ENCODE peak calls at places on chromosomes 3 and 15, in five cellular contexts. One of them, this sample, is unnamed. For H3K4me1, the result is how much of the 10 kb centered on the place peaks cover.

GRCh38 chr3:197801801-197802504 is 10.9 kb downstream of the LRCH3 start:
- DNase-seq in colonic mucosa: no peak
- DNase-seq in prostate gland: no peak
- DNase-seq in A549: peak
- DNase-seq in heart left ventricle: no peak
- DNase-seq in this sample: no peak

GRCh38 chr15:61828860-61829513 is 231.3 kb downstream of the VPS13C start:
- DNase-seq in colonic mucosa: no peak
- DNase-seq in prostate gland: no peak
- DNase-seq in A549: no peak
- DNase-seq in heart left ventricle: no peak
- DNase-seq in this sample: no peak

GRCh38 chr3:514206-514605 is 317.6 kb downstream of the CHL1 start:
- DNase-seq in colonic mucosa: no peak
- DNase-seq in prostate gland: no peak
- DNase-seq in A549: no peak
- DNase-seq in heart left ventricle: no peak
- DNase-seq in this sample: no peak

GRCh38 chr3:43699864-43700263 is 9.1 kb downstream of the ABHD5 start:
- DNase-seq in colonic mucosa: no peak
- DNase-seq in prostate gland: no peak
- DNase-seq in A549: peak
- DNase-seq in heart left ventricle: no peak
- DNase-seq in this sample: no peak

GRCh38 chr15:38028869-38029268 is 94.4 kb downstream of the TMCO5A start:
- DNase-seq in colonic mucosa: no peak
- DNase-seq in prostate gland: no peak
- DNase-seq in A549: no peak
- DNase-seq in heart left ventricle: no peak
- DNase-seq in this sample: no peak

GRCh38 chr15:75073197-75073596 is 49.8 kb downstream of the PPCDC start:
- DNase-seq in colonic mucosa: no peak
- DNase-seq in prostate gland: no peak
- DNase-seq in A549: no peak
- DNase-seq in heart left ventricle: no peak
- DNase-seq in this sample: peak

GRCh38 chr3:49406571-49407565 is 4.9 kb downstream of the RHOA start:
- DNase-seq in colonic mucosa: no peak
- DNase-seq in prostate gland: no peak
- DNase-seq in A549: no peak
- DNase-seq in heart left ventricle: no peak
- DNase-seq in this sample: no peak

GRCh38 chr15:70375006-70375409 is 277.3 kb upstream of the TLE3 start:
- DNase-seq in colonic mucosa: no peak
- DNase-seq in prostate gland: peak
- DNase-seq in A549: peak
- DNase-seq in heart left ventricle: no peak
- DNase-seq in this sample: no peak

GRCh38 chr3:35639251-35640185 is at the start of gene ARPP21:
- DNase-seq in colonic mucosa: no peak
- DNase-seq in prostate gland: no peak
- DNase-seq in A549: peak
- DNase-seq in heart left ventricle: peak
- DNase-seq in this sample: no peak

GRCh38 chr3:10729439-10729838 is 86.6 kb upstream of the SLC6A11 start:
- DNase-seq in colonic mucosa: no peak
- DNase-seq in prostate gland: no peak
- DNase-seq in A549: no peak
- DNase-seq in heart left ventricle: no peak
- DNase-seq in this sample: no peak

GRCh38 chr3:106748471-106748870 is 628.8 kb upstream of the CCDC54 start:
- DNase-seq in colonic mucosa: no peak
- DNase-seq in prostate gland: no peak
- DNase-seq in A549: no peak
- DNase-seq in heart left ventricle: no peak
- DNase-seq in this sample: no peak

GRCh38 chr3:45204136-45204535 is 22.0 kb downstream of the TMEM158 start:
- DNase-seq in colonic mucosa: no peak
- DNase-seq in prostate gland: no peak
- DNase-seq in A549: peak
- DNase-seq in heart left ventricle: no peak
- DNase-seq in this sample: no peak

DNA sequence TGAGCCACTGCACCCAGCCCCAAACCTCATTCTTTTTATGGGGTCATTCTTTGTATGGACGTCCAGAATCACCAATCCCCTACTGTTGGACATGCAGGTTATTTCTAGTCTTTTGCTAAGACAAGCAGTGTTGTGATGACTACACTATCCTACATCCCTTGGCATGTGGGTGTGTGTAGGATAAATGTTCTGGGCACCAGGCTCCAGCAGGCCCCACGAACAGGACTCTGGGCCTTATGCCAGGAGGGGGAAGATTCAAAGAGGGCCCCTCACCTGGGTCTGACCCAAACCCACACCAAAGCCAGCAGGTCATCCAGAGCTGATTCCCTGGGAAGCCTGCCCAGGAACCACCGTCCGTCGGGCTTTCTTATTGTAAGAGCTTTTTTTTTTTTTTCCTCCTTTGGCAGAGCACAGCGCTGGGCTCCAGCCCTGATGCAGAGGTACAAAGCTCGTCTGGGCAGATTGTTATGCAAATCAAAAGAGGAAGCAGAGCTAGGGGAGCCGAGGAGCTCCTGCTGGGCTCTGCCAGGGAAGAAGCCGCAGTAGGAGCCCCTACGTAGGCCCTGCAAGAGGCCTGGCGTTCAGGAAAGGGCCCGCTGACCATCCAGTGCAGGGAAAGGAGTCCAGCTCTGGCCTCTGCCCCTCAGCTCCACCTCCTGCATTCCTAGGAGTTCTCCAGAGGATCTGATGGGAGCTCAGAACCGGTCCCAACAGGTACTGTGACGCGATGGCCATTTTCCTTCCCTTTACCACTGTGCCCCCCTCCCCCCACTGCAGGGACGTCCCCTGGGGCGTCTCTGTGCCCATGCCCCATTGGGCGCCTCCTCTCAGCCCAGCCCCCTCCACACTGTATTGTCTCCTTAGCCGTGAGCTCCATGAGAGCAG is 29.0 kb upstream of the FURIN start:
- DNase-seq in colonic mucosa: peak
- DNase-seq in prostate gland: peak
- DNase-seq in A549: no peak
- DNase-seq in heart left ventricle: no peak
- DNase-seq in this sample: peak
- H3K4me3 ChIP-seq in colonic mucosa: peak
- H3K4me3 ChIP-seq in prostate gland: peak
- H3K4me3 ChIP-seq in A549: no peak
- H3K4me3 ChIP-seq in heart left ventricle: no peak
- H3K4me3 ChIP-seq in this sample: no peak

DNA sequence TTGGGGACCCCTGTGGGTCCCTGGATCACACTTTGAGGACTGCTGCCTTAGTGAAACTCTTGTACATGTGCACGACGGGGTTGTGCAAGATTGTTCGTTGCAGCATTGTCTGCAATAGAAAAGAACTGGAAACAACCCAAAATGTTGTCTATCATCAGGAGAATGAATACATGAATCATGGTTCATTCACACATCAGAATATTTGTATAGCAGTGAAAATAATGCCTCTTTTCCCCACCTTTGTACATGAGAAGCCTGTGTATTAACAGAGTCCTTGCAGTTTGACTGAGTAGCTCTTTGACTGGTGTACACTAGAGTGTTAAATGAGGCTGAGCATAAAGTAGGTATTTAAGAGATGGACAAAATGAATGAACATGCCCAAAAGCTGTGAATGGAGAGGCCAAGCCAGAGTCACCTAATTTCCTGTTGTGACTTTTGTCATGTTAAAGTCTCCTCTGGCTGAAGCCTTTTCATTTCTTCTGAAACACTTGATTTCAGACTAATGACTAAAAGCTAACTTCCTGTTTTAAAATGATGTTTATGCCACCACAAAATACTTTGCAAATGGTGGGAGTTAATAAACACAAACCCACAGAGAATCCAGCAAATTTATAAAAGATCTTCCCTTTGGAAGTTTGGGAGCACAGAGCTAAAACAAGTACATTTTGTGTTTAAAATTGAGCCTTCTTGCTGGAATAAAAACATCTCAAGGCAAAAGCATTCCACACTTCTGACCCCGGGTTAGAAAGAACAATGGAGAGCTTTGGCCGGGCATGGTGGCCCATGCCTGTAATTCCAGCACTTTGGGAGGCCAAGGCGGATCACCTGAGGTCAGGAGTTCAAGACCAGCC is 20.6 kb upstream of the USP3 start:
- DNase-seq in colonic mucosa: no peak
- DNase-seq in prostate gland: no peak
- DNase-seq in A549: peak
- DNase-seq in heart left ventricle: no peak
- DNase-seq in this sample: no peak
- H3K4me1 ChIP-seq in colonic mucosa: under half
- H3K4me1 ChIP-seq in prostate gland: under half
- H3K4me1 ChIP-seq in A549: half or more
- H3K4me1 ChIP-seq in heart left ventricle: under half
- H3K4me1 ChIP-seq in this sample: under half

GRCh38 chr15:39936681-39937080 is 2.8 kb downstream of the EIF2AK4 start:
- DNase-seq in colonic mucosa: no peak
- DNase-seq in prostate gland: no peak
- DNase-seq in A549: no peak
- DNase-seq in heart left ventricle: no peak
- DNase-seq in this sample: no peak
- H3K4me3 ChIP-seq in colonic mucosa: no peak
- H3K4me3 ChIP-seq in prostate gland: no peak
- H3K4me3 ChIP-seq in A549: no peak
- H3K4me3 ChIP-seq in heart left ventricle: no peak
- H3K4me3 ChIP-seq in this sample: no peak

GRCh38 chr15:73956276-73957086 is 30.2 kb downstream of the LOXL1 start:
- DNase-seq in colonic mucosa: no peak
- DNase-seq in prostate gland: no peak
- DNase-seq in A549: peak
- DNase-seq in heart left ventricle: peak
- DNase-seq in this sample: no peak

GRCh38 chr15:73957785-73958184 is 31.5 kb downstream of the LOXL1 start:
- DNase-seq in colonic mucosa: no peak
- DNase-seq in prostate gland: no peak
- DNase-seq in A549: no peak
- DNase-seq in heart left ventricle: no peak
- DNase-seq in this sample: no peak

GRCh38 chr15:73957276-73957675 is 31.0 kb downstream of the LOXL1 start:
- DNase-seq in colonic mucosa: no peak
- DNase-seq in prostate gland: no peak
- DNase-seq in A549: no peak
- DNase-seq in heart left ventricle: no peak
- DNase-seq in this sample: no peak

GRCh38 chr15:73959801-73960200 is 32.3 kb downstream of the STOML1 start:
- DNase-seq in colonic mucosa: no peak
- DNase-seq in prostate gland: no peak
- DNase-seq in A549: no peak
- DNase-seq in heart left ventricle: no peak
- DNase-seq in this sample: no peak

DNA sequence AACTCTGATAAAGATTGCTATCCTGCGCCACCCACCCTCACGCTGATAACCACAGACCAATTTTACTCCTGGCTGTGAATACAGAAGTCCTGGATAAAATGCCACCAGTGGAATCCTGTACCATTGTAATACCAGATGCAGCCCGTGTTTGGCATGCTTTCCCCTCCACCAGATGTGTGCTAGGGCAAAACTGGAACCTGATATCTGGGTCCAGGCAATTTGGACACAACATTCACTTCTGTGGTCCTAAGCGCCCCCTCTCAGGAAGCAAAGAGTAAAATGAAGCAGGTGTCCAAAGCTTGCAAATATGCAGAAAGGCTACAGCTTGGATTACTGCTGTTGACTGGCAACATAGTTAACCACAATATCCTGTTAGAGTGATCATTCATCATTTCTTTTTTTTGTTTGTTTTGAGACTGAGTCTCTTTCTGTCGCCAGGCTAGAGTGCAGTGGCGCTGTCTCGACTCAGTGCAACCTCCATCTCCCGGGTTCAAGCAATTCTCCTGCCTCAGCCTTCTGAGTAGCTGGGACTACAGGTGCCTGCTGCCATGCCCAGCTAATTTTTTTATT is 32.8 kb downstream of the LOXL1 start:
- DNase-seq in colonic mucosa: no peak
- DNase-seq in prostate gland: no peak
- DNase-seq in A549: no peak
- DNase-seq in heart left ventricle: no peak
- DNase-seq in this sample: no peak
- H3K4me1 ChIP-seq in colonic mucosa: under half
- H3K4me1 ChIP-seq in prostate gland: under half
- H3K4me1 ChIP-seq in A549: under half
- H3K4me1 ChIP-seq in heart left ventricle: under half
- H3K4me1 ChIP-seq in this sample: under half

DNA sequence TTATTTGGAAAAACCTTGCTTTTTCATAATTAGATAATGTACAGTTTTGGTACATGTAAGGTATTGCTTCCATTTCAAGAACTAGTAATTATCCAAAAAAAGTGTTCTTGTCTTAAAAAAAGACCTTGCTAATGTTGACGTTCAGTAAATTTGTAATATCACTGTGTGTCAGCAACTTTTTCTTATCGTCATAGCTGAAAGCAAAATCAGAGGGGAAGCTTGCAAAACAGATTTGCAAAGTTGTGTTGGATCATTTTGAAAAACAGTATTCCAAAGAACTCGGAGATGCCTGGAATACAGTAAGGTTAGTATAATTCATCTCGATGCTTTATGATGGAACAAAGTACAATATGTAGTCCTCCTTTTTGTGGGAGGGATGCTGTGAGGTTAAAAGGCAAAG is 1.4 kb downstream of the NSUN3 start:
- DNase-seq in colonic mucosa: no peak
- DNase-seq in prostate gland: no peak
- DNase-seq in A549: no peak
- DNase-seq in heart left ventricle: no peak
- DNase-seq in this sample: no peak
- H3K4me3 ChIP-seq in colonic mucosa: no peak
- H3K4me3 ChIP-seq in prostate gland: no peak
- H3K4me3 ChIP-seq in A549: peak
- H3K4me3 ChIP-seq in heart left ventricle: no peak
- H3K4me3 ChIP-seq in this sample: no peak